ENCODE peak calls at places on chromosomes 3 and 15, in ten cellular contexts. T, Q, M, O, J, U, L, N, E and F are unnamed samples. For H3K4me1, the result is how much of the 10 kb centered on the place peaks cover.

GRCh38 chr15:80643296-80643965 is 51.7 kb upstream of the ABHD17C start:
- DNase-seq in J (no peak), N (no peak), Q (no peak), T (no peak), U (no peak), E (no peak), L (no peak), M (no peak), O (no peak), F (no peak)

GRCh38 chr15:47027322-47027946 is 689.9 kb upstream of the SEMA6D start:
- DNase-seq in T (no peak), E (no peak), N (no peak), Q (no peak), O (no peak), M (no peak), L (no peak), J (no peak), U (no peak), F (no peak)

GRCh38 chr3:59374812-59375211 is 325.0 kb upstream of the CFAP20DC start:
- DNase-seq in J (no peak), E (peak), T (no peak), N (no peak), Q (no peak), L (no peak), O (peak), M (no peak), U (peak), F (no peak)

GRCh38 chr3:10341901-10342398 is 21.0 kb upstream of the SEC13 start:
- DNase-seq in N (no peak), U (no peak), T (no peak), O (no peak), Q (no peak), M (no peak), L (no peak), J (no peak), E (peak), F (no peak)

GRCh38 chr3:29280675-29281264 is at the start of gene RBMS3:
- DNase-seq in M (peak), N (peak), E (peak), L (peak), O (peak), Q (peak), U (peak), T (peak), J (peak), F (peak)

GRCh38 chr3:46708401-46709146 is 7.4 kb downstream of the TMIE start:
- DNase-seq in J (peak), N (no peak), T (no peak), E (peak), U (no peak), L (peak), Q (no peak), M (peak), O (no peak), F (peak)

GRCh38 chr3:189232790-189233189 is 61.0 kb downstream of the TPRG1 start:
- DNase-seq in M (no peak), T (no peak), L (no peak), N (no peak), U (no peak), Q (no peak), E (no peak), J (no peak), O (no peak), F (no peak)

GRCh38 chr15:69414702-69415161 is 583 bp downstream of the KIF23 start:
- DNase-seq in O (peak), Q (peak), U (no peak), L (no peak), T (peak), E (no peak), M (no peak), J (no peak), N (no peak), F (no peak)

GRCh38 chr3:93969443-93969842 is 4.3 kb downstream of the PROS1 start:
- DNase-seq in O (no peak), N (no peak), Q (no peak), U (no peak), T (no peak), M (no peak), J (no peak), E (no peak), L (no peak), F (no peak)

DNA sequence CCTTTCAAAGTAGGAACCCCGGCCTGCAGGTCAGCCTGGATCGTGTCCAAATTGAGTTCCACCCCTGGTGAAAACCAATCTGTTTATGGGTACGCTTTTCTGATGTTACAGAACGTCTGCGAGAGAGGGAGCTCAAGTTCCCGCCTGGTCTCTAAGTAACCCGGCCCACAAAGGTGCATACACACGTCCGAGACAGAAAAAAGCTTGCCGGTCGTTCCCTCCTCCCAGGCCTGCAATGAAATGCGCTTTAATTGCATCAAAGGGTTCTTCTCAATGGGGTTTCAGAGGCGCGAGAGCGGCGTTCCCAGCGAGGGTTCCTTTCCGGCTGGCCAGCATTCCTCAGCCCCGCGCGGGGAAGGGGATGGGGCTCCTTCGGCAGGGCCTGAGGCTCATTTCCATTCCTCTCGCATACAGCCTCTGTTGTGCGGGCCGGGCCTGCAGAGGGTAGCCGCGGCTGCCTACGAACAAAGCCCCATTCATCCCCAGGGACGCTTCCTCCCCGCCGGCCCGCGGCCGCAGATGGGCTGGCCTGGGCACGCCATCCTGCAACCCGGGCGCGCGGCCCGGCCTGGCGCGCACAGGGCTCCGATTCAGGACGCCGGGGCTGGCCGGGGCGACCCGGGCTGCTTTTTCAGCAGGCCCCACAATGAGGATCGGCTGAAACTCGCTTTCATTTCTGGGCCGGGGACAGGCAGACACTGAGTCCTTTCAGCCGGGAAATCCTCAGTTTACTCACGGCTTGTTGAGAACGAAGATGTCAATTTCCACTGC is 138.3 kb downstream of the TMCO5A start:
- DNase-seq in J (peak), O (peak), L (peak), U (no peak), T (peak), E (peak), Q (peak), M (peak), N (peak), F (peak)
- H3K4me1 ChIP-seq in J (under half), O (under half), L (under half), U (under half), T (under half), E (under half), Q (under half), M (under half), N (under half), F (half or more)

GRCh38 chr3:82240322-82240721 is 478.9 kb upstream of the GBE1 start:
- DNase-seq in Q (no peak), T (no peak), J (no peak), O (no peak), M (no peak), E (no peak), U (no peak), L (no peak), N (no peak), F (no peak)
- H3K4me3 ChIP-seq in Q (no peak), T (no peak), J (no peak), O (no peak), M (no peak), E (no peak), U (no peak), L (no peak), N (no peak), F (no peak)

GRCh38 chr3:128727059-128727458 is 1.1 kb downstream of the RAB7A start:
- DNase-seq in T (no peak), O (no peak), E (no peak), U (no peak), M (no peak), L (no peak), J (no peak), N (no peak), Q (no peak), F (no peak)

GRCh38 chr3:128726691-128727031 is 678 bp downstream of the RAB7A start:
- DNase-seq in M (peak), T (peak), Q (peak), U (no peak), J (peak), E (peak), O (peak), N (peak), L (peak), F (peak)

GRCh38 chr3:128727485-128727884 is 1.5 kb downstream of the RAB7A start:
- DNase-seq in L (no peak), T (no peak), E (no peak), N (no peak), Q (no peak), J (no peak), M (no peak), O (no peak), U (no peak), F (no peak)

GRCh38 chr3:128727996-128728395 is 2.0 kb downstream of the RAB7A start:
- DNase-seq in Q (no peak), J (no peak), O (no peak), L (no peak), E (no peak), U (no peak), M (no peak), T (no peak), N (no peak), F (peak)

DNA sequence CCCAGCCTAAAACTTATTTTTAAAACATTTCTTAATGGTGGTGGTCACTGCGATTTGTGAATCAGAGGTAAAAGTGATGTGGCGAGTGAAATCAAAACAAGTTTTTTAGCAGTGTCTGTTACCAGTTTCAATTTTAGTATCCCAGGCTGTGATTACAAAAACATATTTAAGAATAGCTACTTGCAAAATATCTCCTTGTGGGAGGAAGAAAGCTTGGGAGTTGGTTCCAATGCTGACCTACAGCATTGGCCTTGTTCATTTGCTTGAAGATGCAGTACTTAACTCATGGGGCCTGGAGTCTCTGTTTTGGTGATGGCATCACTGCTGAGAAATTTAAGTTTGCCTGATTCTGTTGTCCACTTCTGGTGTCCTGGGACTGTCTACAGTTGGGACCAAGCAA is 4.5 kb downstream of the RAB7A start:
- DNase-seq in N (no peak), Q (no peak), U (no peak), J (no peak), L (no peak), T (no peak), M (no peak), E (no peak), O (no peak), F (no peak)
- H3K4me1 ChIP-seq in N (half or more), Q (half or more), U (under half), J (half or more), L (half or more), T (under half), M (under half), E (half or more), O (under half), F (half or more)

GRCh38 chr15:34584996-34585395 is 1.5 kb upstream of the GOLGA8B start:
- DNase-seq in N (no peak), Q (no peak), M (no peak), L (no peak), U (no peak), J (no peak), O (no peak), T (no peak), E (no peak), F (no peak)
- H3K4me3 ChIP-seq in N (no peak), Q (no peak), M (no peak), L (no peak), U (no peak), J (no peak), O (no peak), T (no peak), E (no peak), F (no peak)

GRCh38 chr3:127690106-127690505 is 17.4 kb downstream of the ABTB1 start:
- DNase-seq in M (no peak), O (no peak), U (no peak), N (no peak), T (no peak), E (peak), L (peak), Q (peak), J (peak), F (no peak)
- H3K4me1 ChIP-seq in M (under half), O (under half), U (under half), N (under half), T (under half), E (under half), L (under half), Q (under half), J (under half), F (under half)

GRCh38 chr15:62558640-62559039 is 393.6 kb upstream of the C2CD4B start:
- DNase-seq in L (no peak), Q (no peak), T (no peak), E (no peak), U (no peak), J (no peak), O (no peak), M (no peak), N (no peak), F (no peak)
- H3K4me3 ChIP-seq in L (no peak), Q (no peak), T (no peak), E (no peak), U (no peak), J (no peak), O (no peak), M (no peak), N (no peak), F (no peak)

DNA sequence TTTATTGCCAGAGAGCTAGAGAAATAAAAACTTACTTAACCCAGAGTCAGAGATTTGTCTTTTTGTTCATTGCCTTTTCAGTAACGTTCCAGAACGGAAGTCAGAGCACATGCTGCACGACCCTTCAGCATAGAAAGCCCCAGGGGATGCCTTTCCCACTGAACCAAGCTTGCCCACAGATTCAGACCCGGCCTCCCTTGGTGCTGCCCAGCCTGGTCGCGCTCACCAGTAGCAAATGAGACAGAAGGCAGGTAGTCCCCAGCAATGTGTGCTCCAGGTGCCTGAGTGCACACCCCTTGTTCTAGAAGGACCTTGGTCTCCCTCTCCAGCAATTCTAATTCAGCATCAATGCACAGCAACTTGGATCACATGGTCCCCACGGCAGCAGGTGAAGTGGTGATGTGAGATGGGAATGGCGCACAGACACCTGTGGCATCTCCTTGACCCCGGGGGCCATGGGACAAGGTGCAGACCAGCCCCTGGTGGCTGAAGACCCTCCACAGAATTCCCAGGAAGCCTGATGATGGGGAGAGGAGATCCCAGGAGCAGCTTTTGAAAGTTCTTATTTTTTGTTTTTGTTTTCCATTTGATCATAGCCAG is 91.8 kb upstream of the IQSEC1 start:
- DNase-seq in T (no peak), E (no peak), N (no peak), M (no peak), O (no peak), J (peak), U (no peak), L (peak), Q (no peak), F (no peak)
- H3K4me1 ChIP-seq in T (under half), E (under half), N (under half), M (under half), O (under half), J (under half), U (under half), L (under half), Q (under half), F (under half)

DNA sequence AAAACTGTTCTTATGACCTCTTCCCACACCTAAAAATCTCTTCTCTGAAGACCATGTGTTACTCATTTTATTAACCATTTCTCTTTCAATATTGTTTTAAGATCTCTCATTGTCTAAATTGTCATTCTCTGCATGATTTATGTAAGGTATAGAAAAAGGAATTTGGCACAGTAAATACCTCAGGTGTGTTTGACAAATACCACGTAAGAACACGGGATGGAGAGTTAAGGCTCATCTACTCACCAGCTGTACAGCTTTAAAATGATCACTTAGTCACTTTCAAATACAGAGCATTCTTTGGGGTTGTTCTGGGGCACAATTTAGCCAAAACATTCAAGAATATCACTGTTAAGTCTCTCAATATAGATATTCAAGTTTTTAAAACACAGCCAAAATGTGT is 627.1 kb downstream of the MCTP2 start:
- DNase-seq in T (no peak), O (no peak), L (no peak), U (no peak), Q (no peak), M (no peak), N (no peak), E (no peak), J (no peak), F (no peak)
- H3K4me3 ChIP-seq in T (no peak), O (no peak), L (no peak), U (no peak), Q (no peak), M (no peak), N (no peak), E (no peak), J (no peak), F (no peak)

GRCh38 chr15:74406517-74406916 is 27.2 kb downstream of the SEMA7A start:
- DNase-seq in J (no peak), U (no peak), M (no peak), N (no peak), E (no peak), L (no peak), Q (no peak), T (no peak), O (no peak), F (no peak)
- H3K4me1 ChIP-seq in J (under half), U (under half), M (under half), N (under half), E (half or more), L (under half), Q (under half), T (under half), O (under half), F (under half)